ENCODE peak calls at places on chromosomes 12 and 14, in four cellular contexts. One of them, this sample, is unnamed.

GRCh38 chr12:53236443-53237111 is 4.6 kb upstream of the RARG start:
- DNase-seq in H1: no peak
- DNase-seq in HepG2: no peak
- DNase-seq in stomach: no peak
- DNase-seq in this sample: no peak

GRCh38 chr14:72855913-72856312 is 38.0 kb downstream of the DPF3 start:
- DNase-seq in H1: no peak
- DNase-seq in stomach: no peak
- DNase-seq in HepG2: no peak
- DNase-seq in this sample: no peak

GRCh38 chr12:23202746-23203145 is 577.8 kb downstream of the ETNK1 start:
- DNase-seq in H1: no peak
- DNase-seq in stomach: no peak
- DNase-seq in HepG2: no peak
- DNase-seq in this sample: no peak

GRCh38 chr14:67569651-67570290 is 30.3 kb downstream of the PIGH start:
- DNase-seq in H1: no peak
- DNase-seq in stomach: no peak
- DNase-seq in HepG2: no peak
- DNase-seq in this sample: no peak

GRCh38 chr12:124445121-124445718 is 122.2 kb downstream of the NCOR2 start:
- DNase-seq in H1: no peak
- DNase-seq in HepG2: no peak
- DNase-seq in stomach: no peak
- DNase-seq in this sample: no peak

GRCh38 chr12:12946686-12947355 is 5.1 kb downstream of the GPRC5D start:
- DNase-seq in HepG2: peak
- DNase-seq in stomach: no peak
- DNase-seq in H1: no peak
- DNase-seq in this sample: no peak

GRCh38 chr12:84638811-84639368 is 273.7 kb downstream of the SLC6A15 start:
- DNase-seq in stomach: no peak
- DNase-seq in H1: no peak
- DNase-seq in HepG2: no peak
- DNase-seq in this sample: no peak

GRCh38 chr12:71170456-71170855 is 12.7 kb upstream of the TSPAN8 start:
- DNase-seq in HepG2: no peak
- DNase-seq in H1: no peak
- DNase-seq in stomach: no peak
- DNase-seq in this sample: no peak

GRCh38 chr14:34331728-34332623 is 130.1 kb downstream of the SPTSSA start:
- DNase-seq in HepG2: peak
- DNase-seq in H1: peak
- DNase-seq in stomach: peak
- DNase-seq in this sample: peak

GRCh38 chr12:50788562-50788961 is 24.7 kb downstream of the ATF1 start:
- DNase-seq in HepG2: peak
- DNase-seq in H1: no peak
- DNase-seq in stomach: no peak
- DNase-seq in this sample: no peak

GRCh38 chr14:90569201-90569600 is 172.4 kb downstream of the CALM1 start:
- DNase-seq in H1: no peak
- DNase-seq in HepG2: no peak
- DNase-seq in stomach: no peak
- DNase-seq in this sample: no peak

GRCh38 chr12:11958216-11959091 is 112.3 kb upstream of the BCL2L14 start:
- DNase-seq in stomach: no peak
- DNase-seq in HepG2: peak
- DNase-seq in H1: no peak
- DNase-seq in this sample: no peak

GRCh38 chr12:75815756-75816155 is 215.8 kb downstream of the PHLDA1 start:
- DNase-seq in HepG2: no peak
- DNase-seq in stomach: no peak
- DNase-seq in H1: no peak
- DNase-seq in this sample: no peak

GRCh38 chr14:64217318-64217717 is 76.9 kb downstream of the ESR2 start:
- DNase-seq in HepG2: no peak
- DNase-seq in H1: no peak
- DNase-seq in stomach: no peak
- DNase-seq in this sample: no peak

GRCh38 chr14:72562300-72562699 is 331.6 kb downstream of the DPF3 start:
- DNase-seq in HepG2: no peak
- DNase-seq in stomach: no peak
- DNase-seq in H1: no peak
- DNase-seq in this sample: no peak

GRCh38 chr12:93461503-93461902 is 5.8 kb upstream of the MRPL42 start:
- DNase-seq in H1: no peak
- DNase-seq in stomach: no peak
- DNase-seq in HepG2: no peak
- DNase-seq in this sample: no peak

GRCh38 chr12:3558255-3558654 is 67.3 kb downstream of the PRMT8 start:
- DNase-seq in H1: no peak
- DNase-seq in HepG2: no peak
- DNase-seq in stomach: no peak
- DNase-seq in this sample: no peak

GRCh38 chr12:131093971-131094830 is 140.5 kb downstream of the ADGRD1 start:
- DNase-seq in HepG2: no peak
- DNase-seq in H1: no peak
- DNase-seq in stomach: no peak
- DNase-seq in this sample: peak

GRCh38 chr12:78096909-78097597 is 266.4 kb downstream of the NAV3 start:
- DNase-seq in H1: no peak
- DNase-seq in stomach: no peak
- DNase-seq in HepG2: no peak
- DNase-seq in this sample: no peak

GRCh38 chr12:118972982-118973381 is 8.4 kb upstream of the SRRM4 start:
- DNase-seq in stomach: no peak
- DNase-seq in HepG2: no peak
- DNase-seq in H1: no peak
- DNase-seq in this sample: no peak

GRCh38 chr14:31970744-31971143 is 106.4 kb upstream of the ARHGAP5 start:
- DNase-seq in HepG2: no peak
- DNase-seq in H1: no peak
- DNase-seq in stomach: no peak
- DNase-seq in this sample: no peak

GRCh38 chr12:115450710-115451109 is 766.7 kb upstream of the TBX3 start:
- DNase-seq in stomach: no peak
- DNase-seq in H1: no peak
- DNase-seq in HepG2: no peak
- DNase-seq in this sample: no peak

GRCh38 chr12:115451151-115451784 is 767.3 kb upstream of the TBX3 start:
- DNase-seq in H1: no peak
- DNase-seq in stomach: no peak
- DNase-seq in HepG2: no peak
- DNase-seq in this sample: no peak

GRCh38 chr12:115452751-115453281 is 768.8 kb upstream of the TBX3 start:
- DNase-seq in H1: no peak
- DNase-seq in stomach: no peak
- DNase-seq in HepG2: no peak
- DNase-seq in this sample: no peak

GRCh38 chr12:115450017-115450416 is 766.0 kb upstream of the TBX3 start:
- DNase-seq in stomach: no peak
- DNase-seq in HepG2: no peak
- DNase-seq in H1: no peak
- DNase-seq in this sample: no peak

GRCh38 chr12:115451785-115452736 is 768.1 kb upstream of the TBX3 start:
- DNase-seq in HepG2: peak
- DNase-seq in H1: no peak
- DNase-seq in stomach: peak
- DNase-seq in this sample: no peak
- H3K4me3 ChIP-seq in HepG2: peak
- H3K4me3 ChIP-seq in H1: peak
- H3K4me3 ChIP-seq in stomach: peak
- H3K4me3 ChIP-seq in this sample: peak

DNA sequence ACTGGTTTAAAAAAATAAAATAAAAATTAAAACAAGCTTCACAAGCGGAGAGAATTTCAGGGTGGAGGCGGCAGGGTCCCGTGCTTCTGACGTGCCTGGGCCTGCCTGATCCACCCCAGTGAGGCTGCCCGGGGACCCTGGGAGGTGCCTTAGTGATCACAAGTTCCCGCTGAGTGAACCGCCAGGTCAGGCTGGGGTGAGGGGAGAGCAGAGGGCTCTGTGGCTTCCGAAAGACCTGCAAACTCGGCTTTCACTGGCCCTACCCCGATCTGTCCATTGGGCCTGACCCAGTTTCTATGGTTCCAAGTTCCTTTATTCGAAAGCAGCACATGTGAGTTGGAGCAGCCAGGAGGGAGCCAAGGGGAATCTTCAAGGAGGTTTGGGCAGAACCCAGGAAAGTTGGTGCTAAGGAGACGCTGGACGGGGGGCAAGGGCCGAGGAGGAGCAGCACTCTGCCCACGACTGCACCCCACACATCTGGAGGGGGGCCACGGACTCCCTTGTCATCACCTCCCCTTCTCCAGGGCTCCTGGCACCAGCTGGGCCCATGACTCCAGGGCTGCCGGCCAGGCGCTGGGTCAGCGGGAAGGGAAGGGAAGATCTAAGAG is 12.9 kb downstream of the MMP14 start:
- DNase-seq in stomach: peak
- DNase-seq in H1: no peak
- DNase-seq in HepG2: no peak
- DNase-seq in this sample: peak
- TF ChIP-seq CTCF in stomach: no peak
- TF ChIP-seq CTCF in H1: no peak
- TF ChIP-seq CTCF in HepG2: no peak
- TF ChIP-seq CTCF in this sample: no peak

DNA sequence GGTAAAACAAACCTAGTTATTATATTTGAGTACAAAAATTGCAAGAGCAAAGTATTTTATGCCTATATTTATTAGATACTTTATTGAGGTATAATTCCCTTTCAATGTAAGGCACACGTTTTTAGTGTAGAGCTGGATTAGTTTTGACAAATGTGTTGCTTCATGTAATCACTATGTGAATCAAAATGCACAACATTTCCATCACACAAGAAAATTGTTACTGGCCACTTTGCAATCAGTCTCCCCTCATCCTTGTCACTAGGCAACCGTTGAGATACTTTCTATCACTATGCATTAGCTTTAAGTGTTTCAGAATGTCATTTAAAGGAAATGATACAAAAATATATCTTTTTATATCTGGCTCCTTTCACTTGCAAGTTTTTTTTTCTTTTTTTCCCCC is 531.0 kb downstream of the CCER1 start:
- DNase-seq in HepG2: no peak
- DNase-seq in H1: no peak
- DNase-seq in stomach: no peak
- DNase-seq in this sample: no peak
- TF ChIP-seq EP300 in HepG2: no peak
- TF ChIP-seq EP300 in H1: no peak
- TF ChIP-seq EP300 in stomach: no peak
- TF ChIP-seq EP300 in this sample: no peak

DNA sequence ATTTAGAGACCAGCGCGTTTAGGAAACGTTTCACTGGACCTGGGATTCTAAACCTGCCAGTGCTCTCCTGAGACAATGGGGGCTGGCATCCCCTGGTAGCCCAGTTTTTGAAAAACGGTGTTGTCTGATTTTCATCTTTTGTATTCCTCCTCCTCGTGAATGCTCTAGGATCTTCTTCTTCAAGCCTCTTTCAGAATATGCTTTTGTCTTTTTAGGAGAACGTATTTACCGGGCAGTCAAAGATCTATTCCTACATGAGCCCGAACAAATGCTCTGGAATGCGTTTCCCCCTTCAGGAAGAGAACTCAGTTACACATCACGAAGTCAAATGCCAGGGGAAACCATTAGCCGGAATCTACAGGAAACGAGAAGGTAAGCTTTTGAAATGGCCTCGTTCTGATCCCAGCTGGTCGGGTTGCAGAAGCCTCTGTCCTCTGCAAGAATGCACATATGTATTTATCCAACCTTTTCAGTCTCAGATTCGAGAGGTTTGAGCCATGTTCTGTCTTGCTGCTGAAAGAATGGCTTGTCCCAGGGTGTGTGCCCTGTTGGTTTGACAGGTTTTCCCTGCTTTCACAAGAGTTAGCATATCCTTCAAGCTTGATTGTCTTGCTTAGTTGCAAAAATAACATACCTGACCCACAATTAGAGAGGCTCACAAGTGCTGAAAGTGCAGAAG is 6.6 kb downstream of the KMT5A start:
- DNase-seq in HepG2: no peak
- DNase-seq in H1: no peak
- DNase-seq in stomach: no peak
- DNase-seq in this sample: no peak
- H3K4me3 ChIP-seq in HepG2: peak
- H3K4me3 ChIP-seq in H1: peak
- H3K4me3 ChIP-seq in stomach: peak
- H3K4me3 ChIP-seq in this sample: peak

GRCh38 chr14:61730756-61731373 is 31.4 kb upstream of the SNAPC1 start:
- DNase-seq in H1: no peak
- DNase-seq in stomach: no peak
- DNase-seq in HepG2: no peak
- DNase-seq in this sample: no peak
- TF ChIP-seq CTCF in H1: no peak
- TF ChIP-seq CTCF in stomach: no peak
- TF ChIP-seq CTCF in HepG2: peak
- TF ChIP-seq CTCF in this sample: peak

GRCh38 chr12:39675263-39675662 is 55.7 kb upstream of the ABCD2 start:
- DNase-seq in HepG2: no peak
- DNase-seq in stomach: no peak
- DNase-seq in H1: no peak
- DNase-seq in this sample: no peak
- TF ChIP-seq EP300 in HepG2: no peak
- TF ChIP-seq EP300 in stomach: no peak
- TF ChIP-seq EP300 in H1: no peak
- TF ChIP-seq EP300 in this sample: no peak

GRCh38 chr12:101969-102878 is 35.7 kb downstream of the IQSEC3 start:
- DNase-seq in HepG2: no peak
- DNase-seq in H1: no peak
- DNase-seq in stomach: no peak
- DNase-seq in this sample: no peak
- H3K4me3 ChIP-seq in HepG2: no peak
- H3K4me3 ChIP-seq in H1: no peak
- H3K4me3 ChIP-seq in stomach: no peak
- H3K4me3 ChIP-seq in this sample: no peak

DNA sequence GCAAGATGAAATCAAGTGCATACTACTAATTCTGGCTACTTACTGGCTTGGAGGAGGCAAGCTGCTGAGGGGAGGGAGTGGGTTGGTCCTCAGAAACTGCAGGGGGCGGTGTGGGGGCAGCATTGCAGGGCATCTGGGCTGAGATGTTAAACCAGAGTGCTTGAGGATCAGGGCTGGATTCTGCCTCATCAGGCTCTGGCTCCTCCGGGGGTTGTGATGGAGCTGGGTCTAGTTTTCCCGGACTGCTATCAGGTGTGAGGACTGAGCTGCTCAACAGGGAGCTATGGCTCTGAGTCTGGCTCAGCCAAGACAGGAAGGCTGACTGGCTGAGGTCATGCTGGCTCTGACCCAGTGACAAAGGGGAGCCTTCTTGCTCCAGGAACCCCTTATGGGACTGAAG is 28.6 kb downstream of the BAZ2A start:
- DNase-seq in HepG2: no peak
- DNase-seq in H1: no peak
- DNase-seq in stomach: no peak
- DNase-seq in this sample: no peak
- TF ChIP-seq CTCF in HepG2: peak
- TF ChIP-seq CTCF in H1: peak
- TF ChIP-seq CTCF in stomach: no peak
- TF ChIP-seq CTCF in this sample: no peak